ENCODE peak calls at places on chromosomes 1 and 21, in four cellular contexts. One of them, this sample, is unnamed.

GRCh38 chr1:13754003-13754402 is 54.0 kb downstream of the PRDM2 start:
- DNase-seq in mammary epithelial cell: no peak
- DNase-seq in endothelial cell: no peak
- DNase-seq in foreskin fibroblast: no peak
- DNase-seq in this sample: peak

GRCh38 chr1:149845416-149845815 is 54.0 kb upstream of the BOLA1 start:
- DNase-seq in endothelial cell: no peak
- DNase-seq in foreskin fibroblast: peak
- DNase-seq in mammary epithelial cell: no peak
- DNase-seq in this sample: no peak

GRCh38 chr1:184889183-184889582 is 85.1 kb downstream of the NIBAN1 start:
- DNase-seq in foreskin fibroblast: peak
- DNase-seq in endothelial cell: no peak
- DNase-seq in mammary epithelial cell: no peak
- DNase-seq in this sample: no peak

GRCh38 chr1:42756956-42757891 is 9.6 kb downstream of the P3H1 start:
- DNase-seq in mammary epithelial cell: peak
- DNase-seq in endothelial cell: no peak
- DNase-seq in foreskin fibroblast: peak
- DNase-seq in this sample: peak

GRCh38 chr1:22323846-22324504 is 127.7 kb upstream of the ZBTB40 start:
- DNase-seq in mammary epithelial cell: no peak
- DNase-seq in endothelial cell: no peak
- DNase-seq in foreskin fibroblast: no peak
- DNase-seq in this sample: no peak

GRCh38 chr1:14282583-14283186 is 315.8 kb upstream of the KAZN start:
- DNase-seq in foreskin fibroblast: peak
- DNase-seq in mammary epithelial cell: no peak
- DNase-seq in endothelial cell: no peak
- DNase-seq in this sample: no peak

GRCh38 chr1:45304311-45305081 is 22.2 kb upstream of the HPDL start:
- DNase-seq in endothelial cell: no peak
- DNase-seq in mammary epithelial cell: no peak
- DNase-seq in foreskin fibroblast: peak
- DNase-seq in this sample: no peak

GRCh38 chr1:48767957-48768510 is 8.7 kb downstream of the BEND5 start:
- DNase-seq in foreskin fibroblast: no peak
- DNase-seq in endothelial cell: no peak
- DNase-seq in mammary epithelial cell: no peak
- DNase-seq in this sample: no peak

GRCh38 chr1:234760303-234760723 is 150.3 kb upstream of the IRF2BP2 start:
- DNase-seq in endothelial cell: no peak
- DNase-seq in foreskin fibroblast: no peak
- DNase-seq in mammary epithelial cell: no peak
- DNase-seq in this sample: no peak

GRCh38 chr1:55812281-55812680 is 597.1 kb upstream of the USP24 start:
- DNase-seq in endothelial cell: no peak
- DNase-seq in foreskin fibroblast: peak
- DNase-seq in mammary epithelial cell: no peak
- DNase-seq in this sample: no peak

GRCh38 chr1:10389271-10389973 is 9.4 kb upstream of the PGD start:
- DNase-seq in endothelial cell: no peak
- DNase-seq in foreskin fibroblast: no peak
- DNase-seq in mammary epithelial cell: no peak
- DNase-seq in this sample: no peak

GRCh38 chr1:231810415-231810814 is 183.8 kb downstream of the DISC1 start:
- DNase-seq in mammary epithelial cell: no peak
- DNase-seq in foreskin fibroblast: no peak
- DNase-seq in endothelial cell: no peak
- DNase-seq in this sample: no peak

GRCh38 chr1:206723500-206724472 is 39.1 kb downstream of the MAPKAPK2 start:
- DNase-seq in foreskin fibroblast: peak
- DNase-seq in mammary epithelial cell: peak
- DNase-seq in endothelial cell: no peak
- DNase-seq in this sample: no peak

GRCh38 chr1:8092603-8093141 is 66.6 kb upstream of the ERRFI1 start:
- DNase-seq in endothelial cell: no peak
- DNase-seq in mammary epithelial cell: no peak
- DNase-seq in foreskin fibroblast: no peak
- DNase-seq in this sample: no peak

GRCh38 chr1:67650061-67650460 is 34.9 kb upstream of the GADD45A start:
- DNase-seq in mammary epithelial cell: no peak
- DNase-seq in endothelial cell: no peak
- DNase-seq in foreskin fibroblast: peak
- DNase-seq in this sample: no peak

GRCh38 chr1:26861286-26861701 is 1.7 kb upstream of the SFN start:
- DNase-seq in mammary epithelial cell: peak
- DNase-seq in endothelial cell: no peak
- DNase-seq in foreskin fibroblast: peak
- DNase-seq in this sample: no peak

GRCh38 chr1:26861889-26862371 is 1.0 kb upstream of the SFN start:
- DNase-seq in mammary epithelial cell: peak
- DNase-seq in foreskin fibroblast: no peak
- DNase-seq in endothelial cell: no peak
- DNase-seq in this sample: no peak

GRCh38 chr1:26864610-26865480 is 1.9 kb downstream of the SFN start:
- DNase-seq in mammary epithelial cell: peak
- DNase-seq in foreskin fibroblast: peak
- DNase-seq in endothelial cell: peak
- DNase-seq in this sample: peak

GRCh38 chr1:26863677-26864060 is 720 bp downstream of the SFN start:
- DNase-seq in mammary epithelial cell: no peak
- DNase-seq in foreskin fibroblast: no peak
- DNase-seq in endothelial cell: no peak
- DNase-seq in this sample: no peak

GRCh38 chr1:26862781-26863676 is at the start of gene SFN:
- DNase-seq in endothelial cell: peak
- DNase-seq in foreskin fibroblast: no peak
- DNase-seq in mammary epithelial cell: peak
- DNase-seq in this sample: peak
- TF ChIP-seq CTCF in endothelial cell: peak
- TF ChIP-seq CTCF in foreskin fibroblast: peak
- TF ChIP-seq CTCF in mammary epithelial cell: peak
- TF ChIP-seq CTCF in this sample: peak

DNA sequence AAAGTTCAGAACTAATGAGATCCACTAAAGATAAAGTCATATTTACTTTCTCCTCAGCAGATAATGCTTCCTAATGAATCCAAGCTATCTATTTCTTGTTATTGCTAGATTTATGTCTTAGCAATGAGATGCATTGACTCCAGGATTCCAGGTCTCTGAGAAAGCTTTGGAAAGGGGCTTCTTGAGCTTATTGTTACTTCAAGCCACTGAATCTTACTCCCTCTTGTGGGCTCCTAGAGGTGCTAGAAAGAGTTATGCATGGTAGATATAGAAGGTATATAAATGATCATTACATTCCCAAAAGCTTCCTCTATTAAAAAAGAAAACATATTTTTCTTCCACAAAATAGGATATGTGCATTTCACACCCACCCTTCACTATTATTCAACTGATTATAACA is 246.4 kb upstream of the ADAMTS5 start:
- DNase-seq in endothelial cell: no peak
- DNase-seq in foreskin fibroblast: peak
- DNase-seq in mammary epithelial cell: no peak
- DNase-seq in this sample: no peak
- TF ChIP-seq CTCF in endothelial cell: no peak
- TF ChIP-seq CTCF in foreskin fibroblast: peak
- TF ChIP-seq CTCF in mammary epithelial cell: no peak
- TF ChIP-seq CTCF in this sample: no peak

GRCh38 chr1:229407206-229408026 is 26.5 kb downstream of the ACTA1 start:
- DNase-seq in foreskin fibroblast: peak
- DNase-seq in mammary epithelial cell: no peak
- DNase-seq in endothelial cell: no peak
- DNase-seq in this sample: no peak

GRCh38 chr1:229406798-229407197 is 27.1 kb downstream of the ACTA1 start:
- DNase-seq in mammary epithelial cell: no peak
- DNase-seq in endothelial cell: peak
- DNase-seq in foreskin fibroblast: no peak
- DNase-seq in this sample: no peak

GRCh38 chr1:229403573-229403972 is 30.3 kb downstream of the ACTA1 start:
- DNase-seq in mammary epithelial cell: no peak
- DNase-seq in foreskin fibroblast: no peak
- DNase-seq in endothelial cell: no peak
- DNase-seq in this sample: no peak

GRCh38 chr1:229397762-229398161 is 36.1 kb downstream of the ACTA1 start:
- DNase-seq in foreskin fibroblast: no peak
- DNase-seq in endothelial cell: no peak
- DNase-seq in mammary epithelial cell: no peak
- DNase-seq in this sample: no peak

DNA sequence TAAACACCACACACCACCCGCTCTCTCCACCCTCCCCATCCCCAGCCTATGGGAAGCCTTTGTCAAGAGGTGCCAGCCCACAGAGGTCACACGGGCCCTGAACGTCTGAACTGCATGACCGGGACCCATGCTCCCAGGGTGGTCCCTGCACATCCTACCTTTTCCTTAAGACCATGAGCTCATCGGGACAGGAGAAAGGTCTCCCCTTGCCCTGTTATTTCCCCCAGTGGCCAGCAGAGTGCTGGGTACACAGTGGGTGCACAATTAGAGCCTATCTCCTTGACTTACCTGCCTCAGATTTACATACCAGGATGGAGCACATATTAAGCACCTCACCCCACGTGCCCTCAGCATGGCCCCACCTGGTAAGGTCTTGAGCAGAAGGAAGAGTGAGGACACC is 30.9 kb downstream of the ACTA1 start:
- DNase-seq in mammary epithelial cell: no peak
- DNase-seq in foreskin fibroblast: no peak
- DNase-seq in endothelial cell: no peak
- DNase-seq in this sample: no peak
- TF ChIP-seq CTCF in mammary epithelial cell: no peak
- TF ChIP-seq CTCF in foreskin fibroblast: no peak
- TF ChIP-seq CTCF in endothelial cell: no peak
- TF ChIP-seq CTCF in this sample: no peak

DNA sequence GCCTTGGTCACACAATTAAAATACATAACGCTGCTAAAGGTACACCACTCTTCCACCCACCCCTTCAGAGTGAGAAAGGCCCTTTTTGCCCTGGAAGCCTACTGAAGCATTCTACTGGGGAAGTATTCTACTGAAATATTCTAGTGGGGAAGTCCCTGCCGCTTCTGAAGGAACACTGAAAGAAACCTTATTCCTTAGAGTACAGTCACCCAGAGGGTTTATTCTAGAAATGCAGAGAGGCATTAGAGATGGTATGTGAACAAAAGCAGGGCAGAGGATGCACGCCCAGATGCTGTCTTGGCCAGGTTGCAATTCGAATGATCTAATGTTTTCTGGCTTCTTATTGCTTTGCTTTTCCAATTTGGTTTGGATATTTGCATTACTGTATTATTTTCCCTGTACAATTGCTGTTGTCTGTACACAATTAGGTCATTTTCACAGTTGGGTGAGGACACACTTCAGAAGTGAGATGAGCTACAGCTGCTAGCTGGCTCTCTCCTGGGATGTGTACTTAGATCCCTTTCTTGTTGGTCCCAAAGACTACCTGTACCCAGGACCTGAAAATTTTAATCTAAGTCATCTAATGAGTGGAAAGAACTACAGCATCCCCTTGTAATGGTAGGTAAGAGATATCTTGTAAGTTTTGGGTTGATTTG is 37.1 kb downstream of the CCN1 start:
- DNase-seq in endothelial cell: no peak
- DNase-seq in mammary epithelial cell: no peak
- DNase-seq in foreskin fibroblast: peak
- DNase-seq in this sample: peak
- TF ChIP-seq CTCF in endothelial cell: no peak
- TF ChIP-seq CTCF in mammary epithelial cell: no peak
- TF ChIP-seq CTCF in foreskin fibroblast: no peak
- TF ChIP-seq CTCF in this sample: no peak

DNA sequence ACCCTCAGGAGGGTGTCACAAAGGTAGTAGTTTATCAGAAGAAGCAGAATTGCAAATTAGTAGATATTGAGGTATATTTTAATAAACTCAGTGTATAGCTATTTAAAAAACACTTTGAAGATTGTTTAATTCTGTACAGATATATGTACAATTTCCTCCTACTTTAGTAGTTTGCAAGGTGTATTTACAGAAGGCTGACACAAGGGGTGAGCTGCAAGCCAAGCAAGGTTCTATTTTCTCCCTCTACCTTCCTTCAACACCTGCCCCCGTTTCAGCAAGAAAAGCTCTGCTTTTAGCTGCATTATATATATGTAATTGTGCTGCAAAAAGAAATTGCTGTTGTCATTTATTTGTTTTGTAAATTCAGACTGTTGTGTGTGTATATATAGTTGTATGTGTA is 674.2 kb upstream of the PKN2 start:
- DNase-seq in mammary epithelial cell: no peak
- DNase-seq in foreskin fibroblast: no peak
- DNase-seq in endothelial cell: no peak
- DNase-seq in this sample: no peak
- TF ChIP-seq CTCF in mammary epithelial cell: no peak
- TF ChIP-seq CTCF in foreskin fibroblast: no peak
- TF ChIP-seq CTCF in endothelial cell: peak
- TF ChIP-seq CTCF in this sample: no peak

DNA sequence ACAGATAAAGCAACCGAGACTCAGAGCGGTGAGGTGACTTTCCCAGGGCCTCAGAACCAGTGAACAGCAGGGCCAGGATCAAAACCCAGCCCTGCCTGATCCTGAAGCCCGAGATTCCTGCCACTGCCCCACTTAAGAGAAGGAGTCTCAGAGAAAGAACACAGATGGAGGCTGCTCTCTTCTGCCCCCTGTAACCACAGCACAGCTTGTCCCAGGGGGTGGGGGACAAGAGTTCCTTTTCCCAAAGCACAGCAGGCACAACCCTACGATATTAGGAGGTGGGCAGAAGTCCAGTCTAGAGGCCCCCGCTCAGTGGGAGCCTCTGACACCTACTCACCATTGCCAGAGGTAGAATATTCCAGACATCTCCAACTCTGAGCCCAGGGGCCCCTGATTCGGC is 24.0 kb upstream of the VWA5B1 start:
- DNase-seq in foreskin fibroblast: no peak
- DNase-seq in mammary epithelial cell: no peak
- DNase-seq in endothelial cell: no peak
- DNase-seq in this sample: no peak
- TF ChIP-seq CTCF in foreskin fibroblast: no peak
- TF ChIP-seq CTCF in mammary epithelial cell: no peak
- TF ChIP-seq CTCF in endothelial cell: no peak
- TF ChIP-seq CTCF in this sample: no peak